ENCODE peak calls at places on chromosomes 3 and 15, in six cellular contexts. A, X, G, D, W and K are unnamed samples.

GRCh38 chr3:88986834-88987233 is 120.6 kb upstream of the EPHA3 start:
- DNase-seq in A (no peak), X (peak; percentile 45), G (no peak), D (no peak), W (no peak), K (no peak)

GRCh38 chr3:159233734-159234133 is 431.9 kb downstream of the MFSD1 start:
- DNase-seq in A (no peak), X (no peak), G (no peak), D (no peak), W (no peak), K (no peak)

GRCh38 chr3:88137836-88138235 is 11.9 kb upstream of the C3orf38 start:
- DNase-seq in A (no peak), X (no peak), G (no peak), D (no peak), W (no peak), K (no peak)

GRCh38 chr15:73851679-73852078 is 21.7 kb upstream of the TBC1D21 start:
- DNase-seq in A (no peak), X (peak; percentile 46), G (no peak), D (peak; percentile 34), W (peak; percentile 91), K (peak; percentile 33)

GRCh38 chr3:124861041-124861440 is 26.1 kb downstream of the ITGB5 start:
- DNase-seq in A (no peak), X (no peak), G (no peak), D (no peak), W (no peak), K (no peak)

GRCh38 chr3:58749948-58750347 is 83.4 kb upstream of the FAM3D start:
- DNase-seq in A (no peak), X (no peak), G (no peak), D (no peak), W (no peak), K (no peak)

GRCh38 chr3:134710313-134710680 is 59.5 kb upstream of the KY start:
- DNase-seq in A (no peak), X (no peak), G (no peak), D (no peak), W (no peak), K (no peak)

GRCh38 chr3:107285197-107285596 is 92.0 kb upstream of the CCDC54 start:
- DNase-seq in A (no peak), X (peak; percentile 72), G (no peak), D (no peak), W (peak; percentile 39), K (no peak)

GRCh38 chr3:150384517-150385212 is 23.4 kb upstream of the TSC22D2 start:
- DNase-seq in A (no peak), X (no peak), G (no peak), D (no peak), W (peak; percentile 58), K (no peak)

GRCh38 chr3:133506215-133506901 is 67.1 kb upstream of the CDV3 start:
- DNase-seq in A (no peak), X (no peak), G (no peak), D (peak; percentile 75), W (no peak), K (no peak)

GRCh38 chr15:89494941-89495637 is 1.3 kb downstream of the RHCG start:
- DNase-seq in A (no peak), X (no peak), G (no peak), D (no peak), W (peak; percentile 54), K (no peak)

GRCh38 chr3:169058681-169059080 is 604.8 kb downstream of the MECOM start:
- DNase-seq in A (no peak), X (no peak), G (no peak), D (no peak), W (no peak), K (no peak)

GRCh38 chr3:13359916-13360315 is 60.2 kb downstream of the NUP210 start:
- DNase-seq in A (no peak), X (no peak), G (no peak), D (no peak), W (no peak), K (no peak)

GRCh38 chr3:157059661-157060060 is 100.3 kb downstream of the CCNL1 start:
- DNase-seq in A (no peak), X (no peak), G (no peak), D (no peak), W (no peak), K (no peak)

GRCh38 chr3:48566401-48566760 is 2.8 kb upstream of the UCN2 start:
- DNase-seq in A (no peak), X (no peak), G (no peak), D (no peak), W (no peak), K (no peak)

GRCh38 chr15:71752604-71753289 is 57.6 kb upstream of the NR2E3 start:
- DNase-seq in A (peak; percentile 76), X (peak; percentile 98), G (no peak), D (peak; percentile 92), W (peak; percentile 68), K (no peak)

GRCh38 chr3:25944328-25944727 is 154.4 kb downstream of the OXSM start:
- DNase-seq in A (no peak), X (no peak), G (no peak), D (no peak), W (no peak), K (no peak)

GRCh38 chr3:131630812-131631211 is 128.0 kb upstream of the MRPL3 start:
- DNase-seq in A (no peak), X (no peak), G (no peak), D (no peak), W (no peak), K (no peak)

GRCh38 chr3:43505351-43505750 is 116.5 kb downstream of the ANO10 start:
- DNase-seq in A (no peak), X (no peak), G (no peak), D (no peak), W (no peak), K (no peak)

GRCh38 chr15:77897896-77898406 is 179.6 kb downstream of the TBC1D2B start:
- DNase-seq in A (no peak), X (no peak), G (no peak), D (no peak), W (no peak), K (no peak)

GRCh38 chr3:10964537-10965167 is 27.9 kb upstream of the SLC6A1 start:
- DNase-seq in A (no peak), X (peak; percentile 27), G (no peak), D (peak; percentile 15), W (peak; percentile 79), K (no peak)

GRCh38 chr3:127457094-127457475 is 133.4 kb downstream of the TPRA1 start:
- DNase-seq in A (no peak), X (peak; percentile 64), G (no peak), D (peak; percentile 50), W (peak; percentile 73), K (peak; percentile 19)

GRCh38 chr15:59205839-59206622 is 612 bp upstream of the LDHAL6B start:
- DNase-seq in A (no peak), X (no peak), G (no peak), D (no peak), W (no peak), K (no peak)

GRCh38 chr15:60859996-60860494 is 369.1 kb downstream of the RORA start:
- DNase-seq in A (no peak), X (no peak), G (no peak), D (no peak), W (no peak), K (no peak)

GRCh38 chr15:60869851-60870250 is 359.3 kb downstream of the RORA start:
- DNase-seq in A (no peak), X (no peak), G (no peak), D (peak; percentile 66), W (no peak), K (no peak)

GRCh38 chr15:60871152-60871551 is 357.9 kb downstream of the RORA start:
- DNase-seq in A (no peak), X (no peak), G (no peak), D (no peak), W (no peak), K (no peak)

GRCh38 chr15:60865507-60865906 is 363.6 kb downstream of the RORA start:
- DNase-seq in A (no peak), X (no peak), G (no peak), D (no peak), W (no peak), K (no peak)
- TF ChIP-seq CTCF in A (no peak), X (no peak), G (no peak), D (no peak), W (no peak), K (no peak)

GRCh38 chr3:192878374-192878773 is 39.3 kb downstream of the MB21D2 start:
- DNase-seq in A (no peak), X (no peak), G (no peak), D (no peak), W (no peak), K (no peak)
- H3K27ac ChIP-seq in A (no peak overlapping the region), X (no peak overlapping the region), G (no peak overlapping the region), D (no peak overlapping the region), W (no peak overlapping the region), K (no peak overlapping the region)

DNA sequence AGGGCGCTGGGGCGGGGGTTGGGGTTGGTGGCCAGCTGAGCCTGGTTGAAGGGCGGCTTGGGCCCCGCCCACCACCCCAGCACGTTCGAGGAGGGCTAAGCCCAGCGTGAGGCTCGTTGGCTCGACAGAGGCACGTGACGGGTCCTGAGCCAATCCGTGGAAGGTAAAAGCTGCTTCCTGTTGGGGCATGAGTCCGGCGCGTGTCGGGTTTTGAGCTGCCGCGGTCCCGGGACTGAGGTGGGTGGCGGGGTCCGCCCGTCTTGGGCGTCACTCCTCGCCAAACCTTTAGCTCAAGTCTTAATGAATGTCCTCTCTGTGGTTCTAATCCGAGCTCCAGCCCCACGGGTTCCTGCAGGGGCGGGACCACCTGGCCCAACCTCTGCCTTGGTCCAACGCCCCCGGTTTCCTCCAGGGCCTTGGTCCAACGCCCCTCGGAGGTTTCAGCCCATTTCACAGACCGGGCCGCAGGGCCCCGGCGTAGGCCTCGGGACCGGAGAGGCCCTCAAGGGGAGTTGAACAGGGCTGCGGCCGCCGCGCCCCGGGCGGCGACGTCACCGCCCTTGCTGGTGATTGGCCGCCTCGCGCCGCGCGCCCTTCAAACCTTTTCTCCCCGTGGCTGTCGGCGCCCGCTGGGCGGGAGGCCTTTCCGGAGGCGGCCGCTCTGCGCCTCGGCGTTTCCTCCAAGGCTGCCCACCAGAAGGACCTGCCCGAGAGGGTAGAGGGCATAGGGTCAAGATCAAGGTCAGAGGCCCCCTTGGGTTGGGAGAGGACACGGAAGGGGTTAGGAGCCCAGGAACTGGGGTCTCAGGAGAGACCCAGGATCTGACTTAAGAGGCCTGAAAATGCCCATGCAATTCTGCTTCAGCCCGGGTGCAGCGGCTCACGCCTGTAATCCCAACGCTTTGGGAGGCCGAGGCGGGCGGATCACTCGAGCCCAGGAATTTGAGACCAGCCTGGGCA is at the start of gene RCCD1:
- DNase-seq in A (peak; percentile 84), X (peak; percentile 93), G (peak; percentile 90), D (peak; percentile 92), W (peak; percentile 93), K (peak; percentile 95)
- TF ChIP-seq CTCF in A (no peak), X (no peak), G (no peak), D (no peak), W (no peak), K (no peak)

DNA sequence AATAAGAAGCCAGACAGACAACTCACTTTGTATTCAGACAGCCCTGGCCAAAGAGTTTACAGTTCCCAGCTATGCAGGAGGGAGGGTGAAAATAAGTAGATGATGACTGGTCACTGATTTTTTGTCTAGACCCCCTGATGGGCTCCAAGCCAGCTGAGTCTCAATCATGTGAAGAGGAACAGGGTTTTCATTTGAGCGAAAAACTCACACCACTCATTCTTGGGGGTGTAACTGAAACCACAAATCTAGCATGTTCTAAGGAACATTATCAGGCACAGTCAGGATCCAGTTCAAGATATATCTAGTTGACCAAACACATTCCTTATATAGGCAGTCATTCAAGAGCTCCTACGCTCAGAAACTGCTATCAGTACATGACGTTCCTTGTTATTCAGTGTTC is 59.0 kb downstream of the LMCD1 start:
- DNase-seq in A (no peak), X (peak; percentile 100), G (no peak), D (no peak), W (no peak), K (no peak)
- H3K27ac ChIP-seq in A (no peak overlapping the region), X (peak overlapping the region; percentile 100), G (no peak overlapping the region), D (no peak overlapping the region), W (no peak overlapping the region), K (peak overlapping the region; percentile 56)